ENCODE peak calls at places on chromosome 4, in six cellular contexts. D is mammary epithelial cell, O is fibroblast of lung, E is Caco-2, U is IMR-90, P is endothelial cell of umbilical vein. M is an unnamed sample.

GRCh38 chr4:8319731-8320385 is 50.3 kb downstream of the HTRA3 start:
- DNase-seq in D (peak), O (peak), E (no peak), U (no peak), P (no peak), M (no peak)

GRCh38 chr4:12852338-12853307 is 631.5 kb downstream of the RAB28 start:
- DNase-seq in D (peak), O (peak), E (peak), U (peak), P (peak), M (peak)

GRCh38 chr4:92299152-92299551 is 4.6 kb upstream of the GRID2 start:
- DNase-seq in D (peak), O (peak), E (no peak), U (peak), P (no peak), M (peak)

GRCh38 chr4:186104114-186104894 is at the start of gene FAM149A:
- DNase-seq in D (peak), O (peak), E (peak), U (no peak), P (no peak), M (no peak)

GRCh38 chr4:6844986-6845385 is 62.5 kb downstream of the KIAA0232 start:
- DNase-seq in D (no peak), O (no peak), E (no peak), U (no peak), P (no peak), M (no peak)

GRCh38 chr4:152998861-152999260 is 62.7 kb downstream of the FHDC1 start:
- DNase-seq in D (no peak), O (no peak), E (no peak), U (no peak), P (no peak), M (no peak)

GRCh38 chr4:101217353-101218031 is 129.8 kb downstream of the PPP3CA start:
- DNase-seq in D (no peak), O (no peak), E (no peak), U (peak), P (peak), M (no peak)

GRCh38 chr4:123443401-123444297 is 47.1 kb downstream of the SPRY1 start:
- DNase-seq in D (no peak), O (no peak), E (peak), U (peak), P (no peak), M (no peak)

GRCh38 chr4:144782345-144782744 is 136.4 kb downstream of the HHIP start:
- DNase-seq in D (no peak), O (no peak), E (no peak), U (no peak), P (peak), M (peak)

GRCh38 chr4:3478446-3479357 is 15.6 kb downstream of the DOK7 start:
- DNase-seq in D (no peak), O (no peak), E (no peak), U (no peak), P (no peak), M (no peak)

GRCh38 chr4:65954416-65954815 is 284.1 kb upstream of the EPHA5 start:
- DNase-seq in D (no peak), O (no peak), E (no peak), U (no peak), P (no peak), M (no peak)

GRCh38 chr4:151653548-151653918 is 107.3 kb downstream of the GATB start:
- DNase-seq in D (no peak), O (no peak), E (no peak), U (no peak), P (no peak), M (no peak)

GRCh38 chr4:73668806-73669205 is 48.6 kb upstream of the RASSF6 start:
- DNase-seq in D (no peak), O (no peak), E (no peak), U (no peak), P (no peak), M (peak)

GRCh38 chr4:15736514-15737050 is 33.7 kb downstream of the BST1 start:
- DNase-seq in D (no peak), O (no peak), E (no peak), U (no peak), P (no peak), M (no peak)

GRCh38 chr4:5526070-5526831 is 182.1 kb downstream of the EVC2 start:
- DNase-seq in D (no peak), O (no peak), E (no peak), U (no peak), P (no peak), M (no peak)

GRCh38 chr4:24477919-24478318 is 106.4 kb downstream of the DHX15 start:
- DNase-seq in D (no peak), O (peak), E (no peak), U (peak), P (peak), M (peak)

GRCh38 chr4:63795301-63795700 is 613.9 kb downstream of the TECRL start:
- DNase-seq in D (no peak), O (no peak), E (no peak), U (no peak), P (no peak), M (no peak)

GRCh38 chr4:99447079-99447478 is 11.9 kb upstream of the ADH7 start:
- DNase-seq in D (peak), O (peak), E (no peak), U (peak), P (peak), M (peak)

GRCh38 chr4:100848865-100849264 is 331.0 kb upstream of the EMCN start:
- DNase-seq in D (no peak), O (no peak), E (peak), U (no peak), P (no peak), M (no peak)

GRCh38 chr4:74377714-74378113 is 12.8 kb downstream of the EREG start:
- DNase-seq in D (no peak), O (no peak), E (no peak), U (no peak), P (no peak), M (no peak)

GRCh38 chr4:138834029-138834428 is 181.6 kb upstream of the NOCT start:
- DNase-seq in D (no peak), O (no peak), E (no peak), U (no peak), P (no peak), M (no peak)

GRCh38 chr4:88600129-88600849 is 8.0 kb downstream of the HERC3 start:
- DNase-seq in D (peak), O (peak), E (no peak), U (peak), P (peak), M (peak)

GRCh38 chr4:105644270-105644669 is 64.2 kb downstream of the INTS12 start:
- DNase-seq in D (peak), O (no peak), E (no peak), U (no peak), P (no peak), M (no peak)

GRCh38 chr4:152246659-152247058 is 289.2 kb downstream of the FBXW7 start:
- DNase-seq in D (no peak), O (no peak), E (no peak), U (no peak), P (no peak), M (no peak)

GRCh38 chr4:183118585-183118984 is 19.5 kb downstream of the WWC2 start:
- DNase-seq in D (peak), O (peak), E (peak), U (peak), P (peak), M (peak)

GRCh38 chr4:176044589-176044951 is 21.1 kb upstream of the WDR17 start:
- DNase-seq in D (no peak), O (peak), E (no peak), U (peak), P (no peak), M (peak)

GRCh38 chr4:69781458-69782418 is 21.3 kb upstream of the SULT1B1 start:
- DNase-seq in D (no peak), O (no peak), E (peak), U (no peak), P (no peak), M (no peak)

GRCh38 chr4:80390178-80390577 is 54.6 kb downstream of the CFAP299 start:
- DNase-seq in D (no peak), O (no peak), E (no peak), U (no peak), P (no peak), M (no peak)

GRCh38 chr4:80385397-80386280 is 50.1 kb downstream of the CFAP299 start:
- DNase-seq in D (no peak), O (no peak), E (no peak), U (no peak), P (no peak), M (no peak)

GRCh38 chr4:80386281-80386886 is 50.9 kb downstream of the CFAP299 start:
- DNase-seq in D (no peak), O (no peak), E (no peak), U (no peak), P (no peak), M (no peak)

GRCh38 chr4:80388284-80388607 is 52.7 kb downstream of the CFAP299 start:
- DNase-seq in D (no peak), O (no peak), E (no peak), U (no peak), P (no peak), M (no peak)

GRCh38 chr4:80387390-80388283 is 52.1 kb downstream of the CFAP299 start:
- DNase-seq in D (no peak), O (no peak), E (no peak), U (no peak), P (no peak), M (no peak)
- H3K4me3 ChIP-seq in D (no peak), O (no peak), E (no peak), U (no peak), P (no peak), M (no peak)

GRCh38 chr4:39157520-39157919 is 24.8 kb upstream of the WDR19 start:
- DNase-seq in D (no peak), O (no peak), E (no peak), U (no peak), P (no peak), M (no peak)
- TF ChIP-seq CTCF in D (no peak), O (no peak), E (no peak), U (no peak), P (no peak), M (no peak)

GRCh38 chr4:41746025-41746439 is 2.5 kb downstream of the PHOX2B start:
- DNase-seq in D (no peak), O (no peak), E (no peak), U (no peak), P (no peak), M (no peak)
- H3K4me3 ChIP-seq in D (no peak), O (no peak), E (no peak), U (no peak), P (no peak), M (no peak)

GRCh38 chr4:156505341-156505955 is 466.2 kb downstream of the PDGFC start:
- DNase-seq in D (no peak), O (no peak), E (no peak), U (no peak), P (no peak), M (no peak)
- TF ChIP-seq CTCF in D (no peak), O (no peak), E (no peak), U (no peak), P (no peak), M (no peak)

GRCh38 chr4:1792158-1792831 is 798 bp upstream of the FGFR3 start:
- DNase-seq in D (no peak), O (no peak), E (no peak), U (no peak), P (no peak), M (no peak)
- H3K4me3 ChIP-seq in D (no peak), O (no peak), E (peak), U (no peak), P (no peak), M (no peak)

GRCh38 chr4:169010125-169011023 is at the start of gene CBR4:
- DNase-seq in D (peak), O (peak), E (peak), U (peak), P (peak), M (peak)
- TF ChIP-seq CTCF in D (peak), O (peak), E (peak), U (peak), P (peak), M (peak)

GRCh38 chr4:174369968-174370367 is 86.3 kb downstream of the CEP44 start:
- DNase-seq in D (no peak), O (no peak), E (no peak), U (no peak), P (no peak), M (no peak)
- H3K4me3 ChIP-seq in D (no peak), O (no peak), E (no peak), U (no peak), P (no peak), M (no peak)

M was measured in foreskin fibroblast.